ENCODE peak calls at places on chromosome 14, in five cellular contexts. One of them, this sample, is unnamed.

GRCh38 chr14:100308112-100308792 is 2.0 kb upstream of the SLC25A29 start:
- DNase-seq in hippocampal formation: no peak
- DNase-seq in caudate nucleus: no peak
- DNase-seq in epithelial cell of esophagus: peak; percentile 41
- DNase-seq in kidney: no peak
- DNase-seq in this sample: no peak

GRCh38 chr14:90275820-90276219 is 19.5 kb downstream of the PSMC1 start:
- DNase-seq in epithelial cell of esophagus: no peak
- DNase-seq in kidney: no peak
- DNase-seq in caudate nucleus: no peak
- DNase-seq in hippocampal formation: no peak
- DNase-seq in this sample: no peak

GRCh38 chr14:45664668-45665356 is 411.8 kb upstream of the MIS18BP1 start:
- DNase-seq in kidney: peak; percentile 36
- DNase-seq in epithelial cell of esophagus: peak; percentile 39
- DNase-seq in caudate nucleus: no peak
- DNase-seq in hippocampal formation: no peak
- DNase-seq in this sample: no peak

GRCh38 chr14:101965796-101966718 is 1.7 kb downstream of the DYNC1H1 start:
- DNase-seq in caudate nucleus: no peak
- DNase-seq in kidney: no peak
- DNase-seq in hippocampal formation: no peak
- DNase-seq in epithelial cell of esophagus: no peak
- DNase-seq in this sample: no peak

GRCh38 chr14:68036203-68036602 is 216.6 kb downstream of the RAD51B start:
- DNase-seq in kidney: no peak
- DNase-seq in hippocampal formation: no peak
- DNase-seq in caudate nucleus: no peak
- DNase-seq in epithelial cell of esophagus: no peak
- DNase-seq in this sample: no peak

GRCh38 chr14:67886221-67886620 is 66.6 kb downstream of the RAD51B start:
- DNase-seq in epithelial cell of esophagus: no peak
- DNase-seq in hippocampal formation: no peak
- DNase-seq in caudate nucleus: no peak
- DNase-seq in kidney: no peak
- DNase-seq in this sample: no peak

GRCh38 chr14:75979071-75979571 is 2.7 kb downstream of the TGFB3 start:
- DNase-seq in caudate nucleus: peak; percentile 45
- DNase-seq in kidney: peak; percentile 69
- DNase-seq in hippocampal formation: peak; percentile 30
- DNase-seq in epithelial cell of esophagus: peak; percentile 31
- DNase-seq in this sample: no peak

GRCh38 chr14:28542040-28542439 is 224.5 kb upstream of the FOXG1 start:
- DNase-seq in caudate nucleus: no peak
- DNase-seq in kidney: no peak
- DNase-seq in hippocampal formation: no peak
- DNase-seq in epithelial cell of esophagus: peak; percentile 78
- DNase-seq in this sample: no peak

GRCh38 chr14:105843444-105844046 is 317.2 kb downstream of the TMEM121 start:
- DNase-seq in epithelial cell of esophagus: no peak
- DNase-seq in caudate nucleus: no peak
- DNase-seq in hippocampal formation: no peak
- DNase-seq in kidney: peak; percentile 46
- DNase-seq in this sample: peak; percentile 3

GRCh38 chr14:88961214-88961613 is 136.8 kb downstream of the TTC8 start:
- DNase-seq in hippocampal formation: peak; percentile 26
- DNase-seq in kidney: no peak
- DNase-seq in epithelial cell of esophagus: no peak
- DNase-seq in caudate nucleus: no peak
- DNase-seq in this sample: peak; percentile 79

GRCh38 chr14:64878775-64879634 is 702 bp downstream of the SPTB start:
- DNase-seq in kidney: no peak
- DNase-seq in hippocampal formation: no peak
- DNase-seq in epithelial cell of esophagus: no peak
- DNase-seq in caudate nucleus: peak; percentile 32
- DNase-seq in this sample: peak; percentile 47

GRCh38 chr14:98692832-98693231 is 579.2 kb downstream of the BCL11B start:
- DNase-seq in caudate nucleus: no peak
- DNase-seq in kidney: no peak
- DNase-seq in epithelial cell of esophagus: peak; percentile 57
- DNase-seq in hippocampal formation: no peak
- DNase-seq in this sample: no peak

GRCh38 chr14:37973031-37973908 is 234.4 kb upstream of the SSTR1 start:
- DNase-seq in epithelial cell of esophagus: no peak
- DNase-seq in kidney: no peak
- DNase-seq in caudate nucleus: no peak
- DNase-seq in hippocampal formation: no peak
- DNase-seq in this sample: no peak

GRCh38 chr14:89922549-89922907 is 32.0 kb downstream of the EFCAB11 start:
- DNase-seq in hippocampal formation: no peak
- DNase-seq in caudate nucleus: no peak
- DNase-seq in kidney: no peak
- DNase-seq in epithelial cell of esophagus: peak; percentile 70
- DNase-seq in this sample: no peak

GRCh38 chr14:95339301-95339865 is 19.7 kb upstream of the CLMN start:
- DNase-seq in kidney: no peak
- DNase-seq in caudate nucleus: no peak
- DNase-seq in epithelial cell of esophagus: no peak
- DNase-seq in hippocampal formation: no peak
- DNase-seq in this sample: no peak

GRCh38 chr14:91299483-91300115 is 55.1 kb upstream of the GPR68 start:
- DNase-seq in hippocampal formation: no peak
- DNase-seq in caudate nucleus: no peak
- DNase-seq in kidney: peak; percentile 56
- DNase-seq in epithelial cell of esophagus: peak; percentile 82
- DNase-seq in this sample: no peak

GRCh38 chr14:89540009-89540829 is 123.2 kb upstream of the FOXN3 start:
- DNase-seq in hippocampal formation: no peak
- DNase-seq in kidney: no peak
- DNase-seq in epithelial cell of esophagus: no peak
- DNase-seq in caudate nucleus: no peak
- DNase-seq in this sample: no peak